ENCODE peak calls at places on chromosomes 6 and 20, in six cellular contexts. One of them, this sample, is unnamed.
A peak's percentile ranks its signal among the peaks of the same experiment; 100 is the strongest.

GRCh38 chr20:22581437-22582385 is 2.7 kb downstream of the FOXA2 start:
- DNase-seq in NCI-H1092 treated with DMSO at 0.1 percent for 48 hours: peak; percentile 51
- DNase-seq in GM20000: no peak
- DNase-seq in naive B cell: no peak
- DNase-seq in progenitor cell of endocrine pancreas: no peak
- DNase-seq in GM12865: no peak
- DNase-seq in this sample: no peak

GRCh38 chr6:17574871-17575560 is 25.1 kb upstream of the FAM8A1 start:
- DNase-seq in NCI-H1092 treated with DMSO at 0.1 percent for 48 hours: no peak
- DNase-seq in GM20000: no peak
- DNase-seq in GM12865: no peak
- DNase-seq in naive B cell: no peak
- DNase-seq in progenitor cell of endocrine pancreas: no peak
- DNase-seq in this sample: no peak

GRCh38 chr6:154167163-154167562 is 128.1 kb downstream of the OPRM1 start:
- DNase-seq in progenitor cell of endocrine pancreas: no peak
- DNase-seq in GM12865: no peak
- DNase-seq in NCI-H1092 treated with DMSO at 0.1 percent for 48 hours: peak; percentile 20
- DNase-seq in naive B cell: no peak
- DNase-seq in GM20000: no peak
- DNase-seq in this sample: peak; percentile 37

GRCh38 chr20:34110025-34111013 is 1.7 kb downstream of the EIF2S2 start:
- DNase-seq in progenitor cell of endocrine pancreas: no peak
- DNase-seq in GM20000: peak; percentile 46
- DNase-seq in naive B cell: no peak
- DNase-seq in GM12865: peak; percentile 54
- DNase-seq in NCI-H1092 treated with DMSO at 0.1 percent for 48 hours: no peak
- DNase-seq in this sample: no peak

GRCh38 chr6:150492507-150492906 is 107.2 kb upstream of the PLEKHG1 start:
- DNase-seq in progenitor cell of endocrine pancreas: no peak
- DNase-seq in GM12865: peak; percentile 12
- DNase-seq in GM20000: no peak
- DNase-seq in NCI-H1092 treated with DMSO at 0.1 percent for 48 hours: no peak
- DNase-seq in naive B cell: no peak
- DNase-seq in this sample: no peak

GRCh38 chr20:17935186-17935585 is 33.4 kb downstream of the SNX5 start:
- DNase-seq in progenitor cell of endocrine pancreas: no peak
- DNase-seq in NCI-H1092 treated with DMSO at 0.1 percent for 48 hours: no peak
- DNase-seq in GM12865: no peak
- DNase-seq in naive B cell: no peak
- DNase-seq in GM20000: no peak
- DNase-seq in this sample: no peak

GRCh38 chr6:110517034-110517433 is 40.6 kb upstream of the SLC22A16 start:
- DNase-seq in GM12865: no peak
- DNase-seq in NCI-H1092 treated with DMSO at 0.1 percent for 48 hours: no peak
- DNase-seq in GM20000: no peak
- DNase-seq in naive B cell: no peak
- DNase-seq in progenitor cell of endocrine pancreas: no peak
- DNase-seq in this sample: no peak

GRCh38 chr20:25544316-25544715 is 41.0 kb downstream of the NINL start:
- DNase-seq in GM12865: no peak
- DNase-seq in naive B cell: no peak
- DNase-seq in GM20000: no peak
- DNase-seq in progenitor cell of endocrine pancreas: no peak
- DNase-seq in NCI-H1092 treated with DMSO at 0.1 percent for 48 hours: no peak
- DNase-seq in this sample: no peak

GRCh38 chr6:47188588-47189021 is 121.1 kb downstream of the TNFRSF21 start:
- DNase-seq in GM12865: no peak
- DNase-seq in GM20000: no peak
- DNase-seq in NCI-H1092 treated with DMSO at 0.1 percent for 48 hours: no peak
- DNase-seq in naive B cell: no peak
- DNase-seq in progenitor cell of endocrine pancreas: no peak
- DNase-seq in this sample: no peak

GRCh38 chr6:329888-330691 is 37.8 kb downstream of the DUSP22 start:
- DNase-seq in naive B cell: no peak
- DNase-seq in GM12865: peak; percentile 88
- DNase-seq in progenitor cell of endocrine pancreas: no peak
- DNase-seq in NCI-H1092 treated with DMSO at 0.1 percent for 48 hours: no peak
- DNase-seq in GM20000: no peak
- DNase-seq in this sample: no peak

GRCh38 chr6:166277021-166277420 is 31.2 kb downstream of the PRR18 start:
- DNase-seq in GM12865: no peak
- DNase-seq in NCI-H1092 treated with DMSO at 0.1 percent for 48 hours: no peak
- DNase-seq in progenitor cell of endocrine pancreas: no peak
- DNase-seq in naive B cell: no peak
- DNase-seq in GM20000: no peak
- DNase-seq in this sample: peak; percentile 57

GRCh38 chr6:34922177-34922663 is 33.2 kb downstream of the ANKS1A start:
- DNase-seq in NCI-H1092 treated with DMSO at 0.1 percent for 48 hours: no peak
- DNase-seq in GM20000: no peak
- DNase-seq in GM12865: no peak
- DNase-seq in naive B cell: no peak
- DNase-seq in progenitor cell of endocrine pancreas: no peak
- DNase-seq in this sample: no peak

GRCh38 chr20:3494218-3494617 is 23.4 kb downstream of the ATRN start:
- DNase-seq in naive B cell: no peak
- DNase-seq in progenitor cell of endocrine pancreas: no peak
- DNase-seq in GM20000: no peak
- DNase-seq in GM12865: peak; percentile 10
- DNase-seq in NCI-H1092 treated with DMSO at 0.1 percent for 48 hours: no peak
- DNase-seq in this sample: no peak

GRCh38 chr6:33213989-33214335 is 5.7 kb downstream of the RING1 start:
- DNase-seq in progenitor cell of endocrine pancreas: no peak
- DNase-seq in GM20000: no peak
- DNase-seq in naive B cell: no peak
- DNase-seq in GM12865: no peak
- DNase-seq in NCI-H1092 treated with DMSO at 0.1 percent for 48 hours: no peak
- DNase-seq in this sample: no peak

GRCh38 chr20:61956396-61957342 is 109.0 kb downstream of the TAF4 start:
- DNase-seq in progenitor cell of endocrine pancreas: no peak
- DNase-seq in NCI-H1092 treated with DMSO at 0.1 percent for 48 hours: no peak
- DNase-seq in GM20000: no peak
- DNase-seq in naive B cell: no peak
- DNase-seq in GM12865: no peak
- DNase-seq in this sample: no peak

GRCh38 chr20:10521068-10521834 is 86.1 kb downstream of the SLX4IP start:
- DNase-seq in GM12865: no peak
- DNase-seq in progenitor cell of endocrine pancreas: no peak
- DNase-seq in GM20000: no peak
- DNase-seq in naive B cell: no peak
- DNase-seq in NCI-H1092 treated with DMSO at 0.1 percent for 48 hours: no peak
- DNase-seq in this sample: no peak

GRCh38 chr6:16602035-16602434 is 159.2 kb downstream of the ATXN1 start:
- DNase-seq in NCI-H1092 treated with DMSO at 0.1 percent for 48 hours: no peak
- DNase-seq in GM20000: peak; percentile 80
- DNase-seq in progenitor cell of endocrine pancreas: no peak
- DNase-seq in naive B cell: no peak
- DNase-seq in GM12865: peak; percentile 78
- DNase-seq in this sample: no peak